ENCODE peak calls at places on chromosomes 13 and 19, in seven cellular contexts. One of them, this sample, is unnamed.

GRCh38 chr13:85236431-85236830 is 562.8 kb downstream of the SLITRK6 start:
- DNase-seq in NCI-H2029: no peak
- DNase-seq in left colon: no peak
- DNase-seq in stimulated activated naive CD4-positive, alpha-beta T cell: no peak
- DNase-seq in GM04504: no peak
- DNase-seq in stimulated activated CD8-positive, alpha-beta memory T cell treated with anti-CD3 and anti-CD28 coated beads, Interleukin-7, amount 100 ng/mL, for 24 hours: no peak
- DNase-seq in psoas muscle: no peak
- DNase-seq in this sample: no peak

GRCh38 chr13:102729560-102730275 is 34.9 kb upstream of the METTL21C start:
- DNase-seq in GM04504: no peak
- DNase-seq in left colon: no peak
- DNase-seq in psoas muscle: no peak
- DNase-seq in stimulated activated naive CD4-positive, alpha-beta T cell: no peak
- DNase-seq in stimulated activated CD8-positive, alpha-beta memory T cell treated with anti-CD3 and anti-CD28 coated beads, Interleukin-7, amount 100 ng/mL, for 24 hours: no peak
- DNase-seq in NCI-H2029: peak; percentile 4
- DNase-seq in this sample: no peak

GRCh38 chr13:26965976-26966375 is 205.4 kb upstream of the GPR12 start:
- DNase-seq in psoas muscle: no peak
- DNase-seq in GM04504: no peak
- DNase-seq in stimulated activated naive CD4-positive, alpha-beta T cell: no peak
- DNase-seq in NCI-H2029: peak; percentile 47
- DNase-seq in left colon: peak; percentile 63
- DNase-seq in stimulated activated CD8-positive, alpha-beta memory T cell treated with anti-CD3 and anti-CD28 coated beads, Interleukin-7, amount 100 ng/mL, for 24 hours: no peak
- DNase-seq in this sample: no peak

GRCh38 chr19:42942187-42942789 is 5.3 kb upstream of the PSG7 start:
- DNase-seq in stimulated activated naive CD4-positive, alpha-beta T cell: no peak
- DNase-seq in stimulated activated CD8-positive, alpha-beta memory T cell treated with anti-CD3 and anti-CD28 coated beads, Interleukin-7, amount 100 ng/mL, for 24 hours: no peak
- DNase-seq in left colon: no peak
- DNase-seq in NCI-H2029: no peak
- DNase-seq in GM04504: no peak
- DNase-seq in psoas muscle: no peak
- DNase-seq in this sample: no peak

GRCh38 chr13:33401238-33401637 is 115.7 kb upstream of the STARD13 start:
- DNase-seq in stimulated activated CD8-positive, alpha-beta memory T cell treated with anti-CD3 and anti-CD28 coated beads, Interleukin-7, amount 100 ng/mL, for 24 hours: no peak
- DNase-seq in GM04504: no peak
- DNase-seq in stimulated activated naive CD4-positive, alpha-beta T cell: no peak
- DNase-seq in psoas muscle: no peak
- DNase-seq in left colon: peak; percentile 70
- DNase-seq in NCI-H2029: no peak
- DNase-seq in this sample: no peak

GRCh38 chr13:95709101-95709500 is 32.2 kb downstream of the DNAJC3 start:
- DNase-seq in left colon: no peak
- DNase-seq in NCI-H2029: no peak
- DNase-seq in stimulated activated naive CD4-positive, alpha-beta T cell: no peak
- DNase-seq in psoas muscle: no peak
- DNase-seq in GM04504: no peak
- DNase-seq in stimulated activated CD8-positive, alpha-beta memory T cell treated with anti-CD3 and anti-CD28 coated beads, Interleukin-7, amount 100 ng/mL, for 24 hours: no peak
- DNase-seq in this sample: no peak

GRCh38 chr13:51769455-51770127 is 34.4 kb downstream of the DHRS12 start:
- DNase-seq in stimulated activated CD8-positive, alpha-beta memory T cell treated with anti-CD3 and anti-CD28 coated beads, Interleukin-7, amount 100 ng/mL, for 24 hours: no peak
- DNase-seq in GM04504: no peak
- DNase-seq in psoas muscle: peak; percentile 69
- DNase-seq in NCI-H2029: no peak
- DNase-seq in stimulated activated naive CD4-positive, alpha-beta T cell: no peak
- DNase-seq in left colon: no peak
- DNase-seq in this sample: no peak

GRCh38 chr19:20247016-20247683 is 80.1 kb downstream of the ZNF486 start:
- DNase-seq in NCI-H2029: no peak
- DNase-seq in stimulated activated naive CD4-positive, alpha-beta T cell: no peak
- DNase-seq in stimulated activated CD8-positive, alpha-beta memory T cell treated with anti-CD3 and anti-CD28 coated beads, Interleukin-7, amount 100 ng/mL, for 24 hours: no peak
- DNase-seq in psoas muscle: no peak
- DNase-seq in left colon: no peak
- DNase-seq in GM04504: peak; percentile 8
- DNase-seq in this sample: peak; percentile 26

GRCh38 chr19:12265921-12266704 is 28.6 kb downstream of the ZNF44 start:
- DNase-seq in stimulated activated CD8-positive, alpha-beta memory T cell treated with anti-CD3 and anti-CD28 coated beads, Interleukin-7, amount 100 ng/mL, for 24 hours: no peak
- DNase-seq in GM04504: no peak
- DNase-seq in psoas muscle: no peak
- DNase-seq in left colon: no peak
- DNase-seq in stimulated activated naive CD4-positive, alpha-beta T cell: no peak
- DNase-seq in NCI-H2029: no peak
- DNase-seq in this sample: no peak

GRCh38 chr19:23516266-23516665 is 121.0 kb upstream of the ZNF91 start:
- DNase-seq in left colon: no peak
- DNase-seq in NCI-H2029: no peak
- DNase-seq in psoas muscle: no peak
- DNase-seq in stimulated activated naive CD4-positive, alpha-beta T cell: no peak
- DNase-seq in GM04504: no peak
- DNase-seq in stimulated activated CD8-positive, alpha-beta memory T cell treated with anti-CD3 and anti-CD28 coated beads, Interleukin-7, amount 100 ng/mL, for 24 hours: no peak
- DNase-seq in this sample: no peak

GRCh38 chr13:114067886-114068722 is 64.3 kb downstream of the RASA3 start:
- DNase-seq in GM04504: no peak
- DNase-seq in psoas muscle: no peak
- DNase-seq in NCI-H2029: no peak
- DNase-seq in stimulated activated CD8-positive, alpha-beta memory T cell treated with anti-CD3 and anti-CD28 coated beads, Interleukin-7, amount 100 ng/mL, for 24 hours: no peak
- DNase-seq in stimulated activated naive CD4-positive, alpha-beta T cell: peak; percentile 70
- DNase-seq in left colon: no peak
- DNase-seq in this sample: peak; percentile 66

GRCh38 chr13:59666504-59666903 is 497.2 kb downstream of the DIAPH3 start:
- DNase-seq in left colon: no peak
- DNase-seq in psoas muscle: no peak
- DNase-seq in NCI-H2029: no peak
- DNase-seq in stimulated activated naive CD4-positive, alpha-beta T cell: no peak
- DNase-seq in GM04504: no peak
- DNase-seq in stimulated activated CD8-positive, alpha-beta memory T cell treated with anti-CD3 and anti-CD28 coated beads, Interleukin-7, amount 100 ng/mL, for 24 hours: no peak
- DNase-seq in this sample: no peak

GRCh38 chr13:44755872-44756271 is 179.7 kb upstream of the TSC22D1 start:
- DNase-seq in stimulated activated CD8-positive, alpha-beta memory T cell treated with anti-CD3 and anti-CD28 coated beads, Interleukin-7, amount 100 ng/mL, for 24 hours: no peak
- DNase-seq in psoas muscle: no peak
- DNase-seq in stimulated activated naive CD4-positive, alpha-beta T cell: no peak
- DNase-seq in GM04504: no peak
- DNase-seq in NCI-H2029: no peak
- DNase-seq in left colon: no peak
- DNase-seq in this sample: no peak

GRCh38 chr13:40518481-40518882 is 148.0 kb downstream of the FOXO1 start:
- DNase-seq in stimulated activated naive CD4-positive, alpha-beta T cell: no peak
- DNase-seq in GM04504: no peak
- DNase-seq in NCI-H2029: no peak
- DNase-seq in psoas muscle: no peak
- DNase-seq in left colon: no peak
- DNase-seq in stimulated activated CD8-positive, alpha-beta memory T cell treated with anti-CD3 and anti-CD28 coated beads, Interleukin-7, amount 100 ng/mL, for 24 hours: peak; percentile 38
- DNase-seq in this sample: no peak

GRCh38 chr13:65414187-65414586 is 1815.9 kb downstream of the PCDH9 start:
- DNase-seq in psoas muscle: no peak
- DNase-seq in stimulated activated CD8-positive, alpha-beta memory T cell treated with anti-CD3 and anti-CD28 coated beads, Interleukin-7, amount 100 ng/mL, for 24 hours: no peak
- DNase-seq in left colon: no peak
- DNase-seq in NCI-H2029: no peak
- DNase-seq in GM04504: no peak
- DNase-seq in stimulated activated naive CD4-positive, alpha-beta T cell: no peak
- DNase-seq in this sample: no peak

GRCh38 chr19:41219924-41220567 is 1.0 kb downstream of the AXL start:
- DNase-seq in psoas muscle: peak; percentile 56
- DNase-seq in GM04504: no peak
- DNase-seq in stimulated activated CD8-positive, alpha-beta memory T cell treated with anti-CD3 and anti-CD28 coated beads, Interleukin-7, amount 100 ng/mL, for 24 hours: no peak
- DNase-seq in left colon: peak; percentile 18
- DNase-seq in stimulated activated naive CD4-positive, alpha-beta T cell: no peak
- DNase-seq in NCI-H2029: no peak
- DNase-seq in this sample: no peak

GRCh38 chr19:16375157-16375935 is 50.7 kb downstream of the KLF2 start:
- DNase-seq in stimulated activated CD8-positive, alpha-beta memory T cell treated with anti-CD3 and anti-CD28 coated beads, Interleukin-7, amount 100 ng/mL, for 24 hours: no peak
- DNase-seq in stimulated activated naive CD4-positive, alpha-beta T cell: no peak
- DNase-seq in NCI-H2029: no peak
- DNase-seq in left colon: no peak
- DNase-seq in psoas muscle: no peak
- DNase-seq in GM04504: no peak
- DNase-seq in this sample: no peak

GRCh38 chr13:30165791-30166190 is 141.6 kb downstream of the KATNAL1 start:
- DNase-seq in NCI-H2029: no peak
- DNase-seq in GM04504: no peak
- DNase-seq in stimulated activated CD8-positive, alpha-beta memory T cell treated with anti-CD3 and anti-CD28 coated beads, Interleukin-7, amount 100 ng/mL, for 24 hours: no peak
- DNase-seq in left colon: no peak
- DNase-seq in psoas muscle: peak; percentile 30
- DNase-seq in stimulated activated naive CD4-positive, alpha-beta T cell: no peak
- DNase-seq in this sample: no peak

GRCh38 chr13:32031815-32032345 is 306 bp downstream of the FRY start:
- DNase-seq in NCI-H2029: no peak
- DNase-seq in stimulated activated naive CD4-positive, alpha-beta T cell: no peak
- DNase-seq in GM04504: no peak
- DNase-seq in stimulated activated CD8-positive, alpha-beta memory T cell treated with anti-CD3 and anti-CD28 coated beads, Interleukin-7, amount 100 ng/mL, for 24 hours: no peak
- DNase-seq in left colon: no peak
- DNase-seq in psoas muscle: no peak
- DNase-seq in this sample: no peak

GRCh38 chr13:28983661-28984060 is 163.5 kb downstream of the MTUS2 start:
- DNase-seq in NCI-H2029: peak; percentile 39
- DNase-seq in GM04504: no peak
- DNase-seq in stimulated activated naive CD4-positive, alpha-beta T cell: no peak
- DNase-seq in stimulated activated CD8-positive, alpha-beta memory T cell treated with anti-CD3 and anti-CD28 coated beads, Interleukin-7, amount 100 ng/mL, for 24 hours: no peak
- DNase-seq in left colon: no peak
- DNase-seq in psoas muscle: no peak
- DNase-seq in this sample: no peak

GRCh38 chr13:45107539-45107938 is 12.8 kb upstream of the GTF2F2 start:
- DNase-seq in NCI-H2029: no peak
- DNase-seq in stimulated activated naive CD4-positive, alpha-beta T cell: no peak
- DNase-seq in psoas muscle: no peak
- DNase-seq in GM04504: no peak
- DNase-seq in stimulated activated CD8-positive, alpha-beta memory T cell treated with anti-CD3 and anti-CD28 coated beads, Interleukin-7, amount 100 ng/mL, for 24 hours: no peak
- DNase-seq in left colon: no peak
- DNase-seq in this sample: no peak

GRCh38 chr13:102697929-102698648 is 3.2 kb upstream of the METTL21C start:
- DNase-seq in left colon: no peak
- DNase-seq in psoas muscle: no peak
- DNase-seq in NCI-H2029: no peak
- DNase-seq in stimulated activated naive CD4-positive, alpha-beta T cell: no peak
- DNase-seq in stimulated activated CD8-positive, alpha-beta memory T cell treated with anti-CD3 and anti-CD28 coated beads, Interleukin-7, amount 100 ng/mL, for 24 hours: no peak
- DNase-seq in GM04504: no peak
- DNase-seq in this sample: no peak

GRCh38 chr13:24148414-24149305 is 11.9 kb upstream of the SPATA13 start:
- DNase-seq in psoas muscle: peak; percentile 19
- DNase-seq in stimulated activated CD8-positive, alpha-beta memory T cell treated with anti-CD3 and anti-CD28 coated beads, Interleukin-7, amount 100 ng/mL, for 24 hours: no peak
- DNase-seq in GM04504: peak; percentile 96
- DNase-seq in NCI-H2029: peak; percentile 60
- DNase-seq in left colon: no peak
- DNase-seq in stimulated activated naive CD4-positive, alpha-beta T cell: no peak
- DNase-seq in this sample: no peak

GRCh38 chr13:73428137-73428536 is 369.3 kb downstream of the KLF5 start:
- DNase-seq in GM04504: no peak
- DNase-seq in psoas muscle: no peak
- DNase-seq in NCI-H2029: no peak
- DNase-seq in stimulated activated naive CD4-positive, alpha-beta T cell: no peak
- DNase-seq in left colon: no peak
- DNase-seq in stimulated activated CD8-positive, alpha-beta memory T cell treated with anti-CD3 and anti-CD28 coated beads, Interleukin-7, amount 100 ng/mL, for 24 hours: no peak
- DNase-seq in this sample: no peak

GRCh38 chr13:79675931-79676658 is 195.1 kb downstream of the NDFIP2 start:
- DNase-seq in stimulated activated naive CD4-positive, alpha-beta T cell: no peak
- DNase-seq in left colon: no peak
- DNase-seq in stimulated activated CD8-positive, alpha-beta memory T cell treated with anti-CD3 and anti-CD28 coated beads, Interleukin-7, amount 100 ng/mL, for 24 hours: no peak
- DNase-seq in psoas muscle: no peak
- DNase-seq in NCI-H2029: no peak
- DNase-seq in GM04504: no peak
- DNase-seq in this sample: no peak

GRCh38 chr19:33235269-33235995 is 9.8 kb upstream of the SLC7A10 start:
- DNase-seq in left colon: peak; percentile 90
- DNase-seq in psoas muscle: peak; percentile 76
- DNase-seq in stimulated activated CD8-positive, alpha-beta memory T cell treated with anti-CD3 and anti-CD28 coated beads, Interleukin-7, amount 100 ng/mL, for 24 hours: peak; percentile 77
- DNase-seq in stimulated activated naive CD4-positive, alpha-beta T cell: peak; percentile 12
- DNase-seq in NCI-H2029: peak; percentile 61
- DNase-seq in GM04504: peak; percentile 24
- DNase-seq in this sample: peak; percentile 53

GRCh38 chr19:19540707-19541515 is 2.8 kb downstream of the CILP2 start:
- DNase-seq in NCI-H2029: peak; percentile 78
- DNase-seq in stimulated activated CD8-positive, alpha-beta memory T cell treated with anti-CD3 and anti-CD28 coated beads, Interleukin-7, amount 100 ng/mL, for 24 hours: peak; percentile 62
- DNase-seq in psoas muscle: no peak
- DNase-seq in left colon: peak; percentile 77
- DNase-seq in GM04504: no peak
- DNase-seq in stimulated activated naive CD4-positive, alpha-beta T cell: peak; percentile 50
- DNase-seq in this sample: peak; percentile 78

GRCh38 chr19:28130066-28130511 is 1082.9 kb downstream of the UQCRFS1 start:
- DNase-seq in stimulated activated CD8-positive, alpha-beta memory T cell treated with anti-CD3 and anti-CD28 coated beads, Interleukin-7, amount 100 ng/mL, for 24 hours: no peak
- DNase-seq in NCI-H2029: no peak
- DNase-seq in psoas muscle: no peak
- DNase-seq in left colon: no peak
- DNase-seq in GM04504: no peak
- DNase-seq in stimulated activated naive CD4-positive, alpha-beta T cell: no peak
- DNase-seq in this sample: no peak

GRCh38 chr19:19259741-19260140 is 13.4 kb downstream of the TM6SF2 start:
- DNase-seq in stimulated activated naive CD4-positive, alpha-beta T cell: no peak
- DNase-seq in psoas muscle: no peak
- DNase-seq in stimulated activated CD8-positive, alpha-beta memory T cell treated with anti-CD3 and anti-CD28 coated beads, Interleukin-7, amount 100 ng/mL, for 24 hours: no peak
- DNase-seq in NCI-H2029: no peak
- DNase-seq in GM04504: no peak
- DNase-seq in left colon: no peak
- DNase-seq in this sample: no peak

GRCh38 chr19:15464394-15465385 is at the start of gene RASAL3:
- DNase-seq in stimulated activated naive CD4-positive, alpha-beta T cell: peak; percentile 14
- DNase-seq in left colon: peak; percentile 54
- DNase-seq in GM04504: no peak
- DNase-seq in NCI-H2029: no peak
- DNase-seq in psoas muscle: no peak
- DNase-seq in stimulated activated CD8-positive, alpha-beta memory T cell treated with anti-CD3 and anti-CD28 coated beads, Interleukin-7, amount 100 ng/mL, for 24 hours: peak; percentile 35
- DNase-seq in this sample: peak; percentile 47

GRCh38 chr19:52936151-52936957 is 13.1 kb upstream of the ZNF888 start:
- DNase-seq in left colon: peak; percentile 51
- DNase-seq in psoas muscle: no peak
- DNase-seq in stimulated activated CD8-positive, alpha-beta memory T cell treated with anti-CD3 and anti-CD28 coated beads, Interleukin-7, amount 100 ng/mL, for 24 hours: no peak
- DNase-seq in NCI-H2029: no peak
- DNase-seq in GM04504: no peak
- DNase-seq in stimulated activated naive CD4-positive, alpha-beta T cell: no peak
- DNase-seq in this sample: no peak